ENCODE peak calls at places on chromosomes 1 and 21, in five cellular contexts. E is Daoy, O is RWPE1, H is ELR, J is testis. A is an unnamed sample.

GRCh38 chr21:42495027-42495426 is 997 bp downstream of the RSPH1 start:
- DNase-seq in E (no peak), O (no peak), H (no peak), J (peak; percentile 13), A (no peak)

GRCh38 chr1:108573183-108573582 is 13.3 kb downstream of the EEIG2 start:
- DNase-seq in E (no peak), O (no peak), H (no peak), J (no peak), A (no peak)

GRCh38 chr1:77955709-77956108 is 23.2 kb downstream of the FUBP1 start:
- DNase-seq in E (no peak), O (no peak), H (no peak), J (no peak), A (no peak)

GRCh38 chr1:87739141-87739540 is 410.5 kb downstream of the LMO4 start:
- DNase-seq in E (no peak), O (no peak), H (no peak), J (no peak), A (no peak)

GRCh38 chr1:87159378-87159915 is 169.2 kb upstream of the LMO4 start:
- DNase-seq in E (no peak), O (no peak), H (no peak), J (no peak), A (no peak)

GRCh38 chr1:193957556-193958095 is 771.2 kb upstream of the B3GALT2 start:
- DNase-seq in E (no peak), O (no peak), H (no peak), J (no peak), A (no peak)

GRCh38 chr1:100606438-100606837 is 68.5 kb downstream of the GPR88 start:
- DNase-seq in E (peak; percentile 81), O (peak; percentile 10), H (peak; percentile 75), J (peak; percentile 49), A (peak; percentile 59)

GRCh38 chr1:160342520-160342919 is 530 bp downstream of the COPA start:
- DNase-seq in E (no peak), O (no peak), H (peak; percentile 32), J (no peak), A (no peak)

GRCh38 chr1:153566414-153567371 is 1.0 kb upstream of the S100A2 start:
- DNase-seq in E (peak; percentile 100), O (peak; percentile 99), H (peak; percentile 100), J (peak; percentile 81), A (peak; percentile 97)

A was measured in HFFc6.